ENCODE peak calls at places on chromosome 5, in seven cellular contexts. Y, F, U, O, S, V and L are unnamed samples.

GRCh38 chr5:91296691-91297143 is 86.4 kb downstream of the ARRDC3 start:
- DNase-seq in O (peak), V (no peak), U (no peak), Y (no peak), F (no peak), S (no peak), L (peak)

GRCh38 chr5:91794455-91794854 is 411.3 kb upstream of the ARRDC3 start:
- DNase-seq in U (no peak), V (no peak), Y (no peak), O (no peak), S (no peak), F (no peak), L (no peak)

GRCh38 chr5:160354666-160355065 is 15.8 kb downstream of the C1QTNF2 start:
- DNase-seq in O (no peak), V (no peak), Y (no peak), U (no peak), F (no peak), S (no peak), L (no peak)

GRCh38 chr5:94776167-94776566 is 157.7 kb downstream of the SLF1 start:
- DNase-seq in V (no peak), F (no peak), O (no peak), U (no peak), Y (no peak), S (no peak), L (no peak)

GRCh38 chr5:127766556-127767335 is 63.6 kb downstream of the CCDC192 start:
- DNase-seq in S (no peak), F (no peak), V (no peak), O (no peak), Y (no peak), U (no peak), L (no peak)

GRCh38 chr5:83321656-83322055 is 149.9 kb upstream of the VCAN start:
- DNase-seq in U (no peak), F (no peak), O (no peak), Y (no peak), S (no peak), V (no peak), L (no peak)

GRCh38 chr5:142894749-142895148 is 124.6 kb downstream of the ARHGAP26 start:
- DNase-seq in U (no peak), Y (no peak), O (no peak), S (no peak), V (no peak), F (no peak), L (no peak)

GRCh38 chr5:2695200-2695891 is 56.1 kb downstream of the IRX2 start:
- DNase-seq in S (no peak), Y (no peak), O (no peak), V (no peak), F (no peak), U (no peak), L (peak)

GRCh38 chr5:124453221-124454032 is 293.0 kb downstream of the ZNF608 start:
- DNase-seq in V (no peak), F (no peak), O (no peak), Y (no peak), U (no peak), S (no peak), L (no peak)

GRCh38 chr5:91223886-91224285 is 159.2 kb downstream of the ARRDC3 start:
- DNase-seq in O (no peak), S (no peak), V (no peak), U (no peak), Y (no peak), F (no peak), L (no peak)

GRCh38 chr5:163533229-163533628 is 27.8 kb downstream of the MAT2B start:
- DNase-seq in S (no peak), O (no peak), Y (no peak), U (no peak), V (no peak), F (no peak), L (no peak)

GRCh38 chr5:76582252-76583162 is 40.7 kb downstream of the F2RL2 start:
- DNase-seq in V (no peak), U (no peak), S (no peak), Y (no peak), F (no peak), O (no peak), L (no peak)

GRCh38 chr5:55817030-55817429 is 34.1 kb upstream of the IL31RA start:
- DNase-seq in S (no peak), V (no peak), Y (no peak), U (no peak), F (no peak), O (no peak), L (no peak)

GRCh38 chr5:147417133-147417813 is 92.6 kb downstream of the DPYSL3 start:
- DNase-seq in S (no peak), F (peak), O (no peak), V (no peak), Y (no peak), U (no peak), L (peak)

GRCh38 chr5:59722875-59723274 is 170.7 kb downstream of the PDE4D start:
- DNase-seq in O (no peak), F (no peak), Y (no peak), V (no peak), U (no peak), S (no peak), L (no peak)

GRCh38 chr5:89457411-89458329 is 574.7 kb upstream of the MEF2C start:
- DNase-seq in Y (no peak), V (no peak), U (peak), S (no peak), O (peak), F (peak), L (no peak)

GRCh38 chr5:176573564-176574296 is 24.6 kb downstream of the CDHR2 start:
- DNase-seq in U (peak), F (peak), S (peak), O (peak), V (peak), Y (peak), L (peak)

GRCh38 chr5:150180241-150181027 is 9.4 kb upstream of the SLC6A7 start:
- DNase-seq in Y (no peak), U (no peak), V (no peak), S (no peak), F (peak), O (peak), L (no peak)

GRCh38 chr5:115487750-115488149 is 56.8 kb downstream of the FEM1C start:
- DNase-seq in U (no peak), V (no peak), Y (no peak), S (no peak), O (no peak), F (no peak), L (no peak)

GRCh38 chr5:115621365-115621900 is 4.4 kb downstream of the TMED7 start:
- DNase-seq in S (no peak), V (no peak), Y (no peak), O (no peak), U (no peak), F (no peak), L (no peak)

GRCh38 chr5:38433160-38433861 is 123.1 kb downstream of the LIFR start:
- DNase-seq in Y (no peak), U (no peak), F (peak), S (no peak), V (no peak), O (peak), L (no peak)

GRCh38 chr5:137575847-137576246 is 76.7 kb upstream of the SPOCK1 start:
- DNase-seq in F (no peak), U (no peak), V (no peak), O (no peak), S (no peak), Y (no peak), L (no peak)

GRCh38 chr5:136192526-136193395 is at the start of gene SMIM32:
- DNase-seq in F (no peak), U (no peak), V (no peak), Y (no peak), O (peak), S (peak), L (no peak)

GRCh38 chr5:65674749-65675148 is 47.2 kb downstream of the SGTB start:
- DNase-seq in V (no peak), U (no peak), O (no peak), F (no peak), S (no peak), Y (no peak), L (no peak)

GRCh38 chr5:174925586-174925985 is 201.2 kb downstream of the MSX2 start:
- DNase-seq in F (no peak), U (no peak), S (no peak), V (no peak), O (no peak), Y (no peak), L (no peak)

GRCh38 chr5:122656577-122656976 is 118.3 kb upstream of the SNX2 start:
- DNase-seq in O (no peak), U (no peak), F (no peak), V (no peak), Y (no peak), S (no peak), L (no peak)

GRCh38 chr5:44665101-44665701 is 143.5 kb upstream of the MRPS30 start:
- DNase-seq in O (no peak), U (peak), S (peak), Y (no peak), F (no peak), V (no peak), L (no peak)

GRCh38 chr5:110760158-110760557 is 21.4 kb downstream of the SLC25A46 start:
- DNase-seq in F (no peak), U (no peak), Y (no peak), S (no peak), O (no peak), V (no peak), L (no peak)

DNA sequence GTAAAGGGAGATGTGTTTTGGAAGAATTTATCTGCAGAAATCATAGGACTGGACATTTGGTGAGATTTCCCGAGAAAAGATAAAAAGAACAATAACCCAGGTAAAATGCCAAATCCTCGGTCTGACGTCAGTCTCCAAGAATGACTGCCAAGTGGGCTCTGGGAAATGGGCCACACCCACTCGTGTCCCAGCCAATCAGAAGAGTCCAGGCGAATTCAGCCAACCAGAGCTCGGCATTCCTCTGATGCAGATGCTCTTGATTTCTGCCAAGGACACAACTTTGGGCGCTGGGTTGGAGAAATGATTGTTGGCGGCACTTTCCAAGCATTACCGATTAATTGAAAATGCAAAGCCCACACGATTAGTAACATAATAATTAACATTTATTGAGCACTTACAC is 73.3 kb downstream of the FGF18 start:
- DNase-seq in S (no peak), V (no peak), O (no peak), F (no peak), Y (peak), U (no peak), L (no peak)
- TF ChIP-seq POLR2A in S (no peak), V (no peak), O (no peak), F (no peak), Y (no peak), U (no peak), L (no peak)

GRCh38 chr5:68287976-68288755 is 72.6 kb downstream of the PIK3R1 start:
- DNase-seq in O (peak), Y (peak), S (peak), V (peak), U (no peak), F (peak), L (peak)
- TF ChIP-seq POLR2A in O (no peak), Y (peak), S (no peak), V (peak), U (no peak), F (no peak), L (no peak)

DNA sequence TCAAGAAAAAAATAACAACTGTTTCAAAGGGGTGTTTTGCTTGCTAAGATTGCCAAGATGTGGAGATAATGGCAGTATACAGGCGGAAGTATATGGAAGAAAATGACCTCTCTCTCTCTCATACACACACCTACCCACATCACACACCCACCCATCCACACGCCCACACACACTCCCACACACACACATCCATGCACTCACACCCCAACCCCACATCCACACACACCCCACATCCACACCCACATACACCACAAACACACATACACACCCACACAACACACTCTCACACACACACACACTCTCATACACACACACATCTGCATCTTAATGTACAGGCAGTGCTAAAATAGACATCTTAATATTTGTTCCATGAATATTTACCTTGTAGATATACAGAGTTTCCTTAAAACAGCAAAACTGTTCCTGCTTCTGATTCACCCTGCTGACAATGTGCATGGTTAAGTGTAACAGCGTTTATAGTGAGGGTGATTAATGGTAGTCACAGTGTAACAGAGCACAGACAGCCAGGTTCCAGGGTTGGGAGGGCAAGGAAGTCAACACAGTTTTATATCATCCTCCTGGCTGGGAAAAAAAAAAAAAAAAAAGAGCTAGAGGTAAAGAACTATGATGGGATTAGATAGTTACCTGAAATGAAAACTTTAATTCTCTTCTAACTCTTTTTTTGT is 8.3 kb downstream of the BHMT2 start:
- DNase-seq in S (no peak), U (no peak), Y (no peak), V (no peak), O (no peak), F (no peak), L (no peak)
- TF ChIP-seq POLR2A in S (no peak), U (no peak), Y (no peak), V (no peak), O (no peak), F (no peak), L (no peak)

GRCh38 chr5:129905467-129906176 is 1.4 kb downstream of the CHSY3 start:
- DNase-seq in V (no peak), U (no peak), F (no peak), O (peak), Y (no peak), S (no peak), L (no peak)

GRCh38 chr5:129902806-129903205 is 1.5 kb upstream of the CHSY3 start:
- DNase-seq in O (no peak), Y (no peak), V (no peak), F (no peak), S (no peak), U (no peak), L (no peak)

GRCh38 chr5:129903466-129904101 is 681 bp upstream of the CHSY3 start:
- DNase-seq in Y (no peak), S (no peak), O (no peak), F (no peak), U (no peak), V (no peak), L (no peak)

GRCh38 chr5:129904667-129905466 is 602 bp downstream of the CHSY3 start:
- DNase-seq in V (peak), Y (no peak), S (peak), F (peak), U (no peak), O (peak), L (no peak)

DNA sequence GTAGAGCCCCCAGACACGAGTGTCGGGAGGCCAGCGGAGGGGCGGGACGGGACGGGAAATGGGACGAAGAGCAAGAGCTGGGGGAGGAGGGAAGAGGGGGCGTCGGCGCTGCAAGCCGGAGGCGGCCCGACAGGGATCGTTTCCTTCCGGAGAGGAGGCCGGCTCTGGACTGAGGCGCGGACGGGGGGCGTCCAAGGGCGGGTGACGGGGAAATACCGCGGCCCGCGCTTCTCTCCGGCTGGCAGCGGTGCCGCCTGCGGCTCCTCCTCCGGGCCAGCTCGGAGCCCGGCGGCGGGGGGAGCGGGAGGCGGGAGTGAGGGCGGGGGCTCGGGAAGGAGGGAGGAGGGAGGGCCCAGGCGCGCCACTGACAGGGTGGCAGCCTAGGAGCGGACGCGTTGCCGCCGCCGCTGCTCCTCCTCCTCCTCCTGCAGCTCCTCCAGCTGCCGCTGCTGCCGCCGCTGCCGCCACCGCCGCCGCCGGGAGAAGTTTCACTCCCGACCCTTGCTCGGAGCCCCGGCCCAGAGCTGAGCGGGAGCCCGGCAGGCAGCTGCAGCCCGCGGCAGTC is at the start of gene CHSY3:
- DNase-seq in S (peak), O (peak), U (peak), F (peak), Y (peak), V (peak), L (peak)
- TF ChIP-seq POLR2A in S (no peak), O (no peak), U (no peak), F (peak), Y (no peak), V (no peak), L (no peak)

GRCh38 chr5:81425569-81425968 is 31.6 kb upstream of the ACOT12 start:
- DNase-seq in Y (peak), F (no peak), U (no peak), S (no peak), O (no peak), V (no peak), L (no peak)

GRCh38 chr5:81424728-81425127 is 30.8 kb upstream of the ACOT12 start:
- DNase-seq in Y (no peak), F (no peak), S (no peak), U (no peak), O (no peak), V (no peak), L (no peak)

GRCh38 chr5:81422671-81423070 is 28.7 kb upstream of the ACOT12 start:
- DNase-seq in F (no peak), V (no peak), U (no peak), O (no peak), Y (peak), S (no peak), L (no peak)

GRCh38 chr5:81417052-81417451 is 23.1 kb upstream of the ACOT12 start:
- DNase-seq in O (no peak), V (no peak), Y (no peak), S (no peak), U (no peak), F (no peak), L (no peak)

DNA sequence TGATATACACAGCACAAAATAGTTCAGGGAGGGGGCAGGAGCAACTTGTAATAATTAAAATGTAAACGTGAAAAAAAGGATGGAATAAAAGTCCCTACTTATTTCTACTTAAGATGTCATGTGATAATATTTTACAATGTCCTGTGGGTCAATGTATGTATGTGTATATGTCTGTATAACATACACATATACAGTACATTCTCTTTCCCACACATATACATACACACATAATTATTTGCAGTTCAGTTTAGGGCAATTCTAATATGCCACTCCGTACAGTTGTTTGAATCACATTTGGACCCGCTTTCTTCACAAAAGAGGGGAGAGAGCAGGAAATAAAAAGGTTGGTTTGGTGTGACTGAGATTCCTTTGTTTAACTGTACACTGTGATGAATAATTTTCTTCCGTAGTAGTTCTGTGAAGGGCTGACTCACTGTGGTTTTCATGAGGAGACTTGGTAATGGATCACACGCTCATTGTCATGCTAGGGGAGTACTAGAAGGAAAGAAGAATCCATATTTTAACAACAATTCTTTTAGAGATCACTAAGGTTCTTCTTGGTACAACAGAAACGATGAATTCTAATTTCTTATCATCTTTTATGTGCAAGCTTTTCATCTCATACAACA is 26.2 kb upstream of the ACOT12 start:
- DNase-seq in F (no peak), O (no peak), U (peak), Y (peak), S (no peak), V (no peak), L (no peak)
- TF ChIP-seq POLR2A in F (no peak), O (no peak), U (no peak), Y (no peak), S (no peak), V (no peak), L (no peak)